ENCODE peak calls at places on chromosomes 6 and 20, in ten cellular contexts. S, U, K, F, Z, A, O, B, X and E are unnamed samples.

GRCh38 chr6:83193747-83194582 is 808 bp downstream of the RWDD2A start:
- DNase-seq in S (peak; percentile 11), U (peak; percentile 49), K (peak; percentile 58), F (peak; percentile 4), Z (peak; percentile 47), A (no peak), O (peak; percentile 21), B (peak; percentile 8), X (peak; percentile 69), E (peak; percentile 72)

GRCh38 chr6:12354499-12354898 is 64.3 kb downstream of the EDN1 start:
- DNase-seq in S (peak; percentile 90), U (no peak), K (no peak), F (no peak), Z (peak; percentile 54), A (peak; percentile 61), O (no peak), B (no peak), X (no peak), E (peak; percentile 70)

GRCh38 chr6:137283080-137283479 is 63.9 kb upstream of the IFNGR1 start:
- DNase-seq in S (no peak), U (no peak), K (no peak), F (no peak), Z (no peak), A (no peak), O (no peak), B (no peak), X (no peak), E (no peak)

GRCh38 chr6:170289108-170289931 is 1.6 kb downstream of the DLL1 start:
- DNase-seq in S (no peak), U (peak; percentile 32), K (no peak), F (no peak), Z (no peak), A (no peak), O (no peak), B (no peak), X (no peak), E (no peak)

GRCh38 chr20:1490643-1491042 is 577 bp downstream of the SIRPB2 start:
- DNase-seq in S (no peak), U (no peak), K (no peak), F (no peak), Z (no peak), A (no peak), O (no peak), B (no peak), X (no peak), E (no peak)

GRCh38 chr20:55097621-55098020 is 622.2 kb downstream of the DOK5 start:
- DNase-seq in S (no peak), U (no peak), K (no peak), F (no peak), Z (no peak), A (no peak), O (no peak), B (no peak), X (no peak), E (no peak)

GRCh38 chr6:170062904-170063220 is 228.0 kb downstream of the DLL1 start:
- DNase-seq in S (no peak), U (no peak), K (peak; percentile 29), F (no peak), Z (no peak), A (no peak), O (no peak), B (no peak), X (no peak), E (no peak)

GRCh38 chr6:92427408-92427905 is 991.9 kb downstream of the EPHA7 start:
- DNase-seq in S (no peak), U (no peak), K (no peak), F (no peak), Z (no peak), A (no peak), O (no peak), B (no peak), X (no peak), E (no peak)

GRCh38 chr6:11685411-11686093 is 93.1 kb downstream of the ADTRP start:
- DNase-seq in S (peak; percentile 72), U (no peak), K (no peak), F (no peak), Z (peak; percentile 86), A (peak; percentile 41), O (no peak), B (no peak), X (no peak), E (peak; percentile 50)

GRCh38 chr6:36788768-36789167 is 50.5 kb downstream of the CPNE5 start:
- DNase-seq in S (no peak), U (no peak), K (peak; percentile 54), F (peak; percentile 18), Z (peak; percentile 12), A (no peak), O (no peak), B (no peak), X (no peak), E (peak; percentile 33)

GRCh38 chr20:51122931-51123658 is 100.2 kb upstream of the KCNG1 start:
- DNase-seq in S (no peak), U (no peak), K (no peak), F (no peak), Z (no peak), A (no peak), O (no peak), B (no peak), X (no peak), E (no peak)

GRCh38 chr6:106692823-106693216 is 63.4 kb downstream of the QRSL1 start:
- DNase-seq in S (no peak), U (no peak), K (no peak), F (no peak), Z (no peak), A (no peak), O (no peak), B (no peak), X (no peak), E (no peak)

GRCh38 chr20:57180954-57181353 is 85.5 kb downstream of the BMP7 start:
- DNase-seq in S (no peak), U (no peak), K (no peak), F (no peak), Z (no peak), A (no peak), O (no peak), B (no peak), X (no peak), E (no peak)

GRCh38 chr6:20652691-20653479 is 118.6 kb downstream of the CDKAL1 start:
- DNase-seq in S (peak; percentile 84), U (no peak), K (no peak), F (no peak), Z (peak; percentile 72), A (no peak), O (no peak), B (no peak), X (no peak), E (no peak)

GRCh38 chr6:15516923-15517560 is 145.8 kb downstream of the DTNBP1 start:
- DNase-seq in S (no peak), U (no peak), K (no peak), F (no peak), Z (no peak), A (no peak), O (no peak), B (no peak), X (no peak), E (no peak)

GRCh38 chr20:37161830-37162549 is 17.1 kb upstream of the RPN2 start:
- DNase-seq in S (no peak), U (no peak), K (no peak), F (no peak), Z (peak; percentile 52), A (no peak), O (no peak), B (no peak), X (no peak), E (peak; percentile 31)